ENCODE peak calls at places on chromosomes 6 and 20, in six cellular contexts. S is neural progenitor cell, J is GM23338, I is GM23248, E is MM.1S, G is SK-N-SH. V is an unnamed sample.

GRCh38 chr6:29763491-29764289 is 40.5 kb downstream of the HLA-F start:
- DNase-seq in S (no peak), G (no peak), E (no peak), J (no peak), I (peak; percentile 93), V (peak; percentile 73)

GRCh38 chr20:46173652-46174468 is 55.7 kb downstream of the CD40 start:
- DNase-seq in G (no peak), E (no peak), I (no peak), S (peak; percentile 29), J (peak; percentile 72), V (no peak)

GRCh38 chr6:3212261-3212660 is 15.2 kb downstream of the TUBB2B start:
- DNase-seq in I (no peak), G (no peak), S (no peak), J (no peak), E (no peak), V (no peak)

GRCh38 chr6:49923826-49924225 is 40.1 kb downstream of the DEFB114 start:
- DNase-seq in J (peak; percentile 77), E (no peak), I (no peak), G (no peak), S (peak; percentile 51), V (no peak)

GRCh38 chr6:139378226-139378625 is 3.8 kb upstream of the CITED2 start:
- DNase-seq in G (no peak), S (no peak), I (no peak), J (no peak), E (no peak), V (no peak)

GRCh38 chr6:3714768-3715167 is 36.7 kb downstream of the PXDC1 start:
- DNase-seq in E (no peak), S (no peak), I (no peak), G (no peak), J (no peak), V (no peak)

GRCh38 chr6:167680605-167681149 is 146.0 kb upstream of the AFDN start:
- DNase-seq in E (no peak), J (no peak), G (no peak), S (no peak), I (no peak), V (no peak)

GRCh38 chr6:166561766-166562165 is 24.7 kb downstream of the RAMACL start:
- DNase-seq in I (peak; percentile 91), G (no peak), E (no peak), J (no peak), S (no peak), V (no peak)

GRCh38 chr6:87968435-87969278 is 79.0 kb upstream of the SPACA1 start:
- DNase-seq in E (peak; percentile 35), S (peak; percentile 47), J (peak; percentile 55), I (peak; percentile 30), G (peak; percentile 30), V (peak; percentile 11)

GRCh38 chr6:166672146-166672545 is 45.1 kb upstream of the RPS6KA2 start:
- DNase-seq in S (no peak), J (no peak), I (no peak), E (no peak), G (peak; percentile 42), V (no peak)

GRCh38 chr6:110067837-110068591 is 89.9 kb downstream of the GPR6 start:
- DNase-seq in I (no peak), G (no peak), J (no peak), E (no peak), S (peak; percentile 53), V (no peak)

GRCh38 chr20:24487648-24488047 is 18.2 kb downstream of the SYNDIG1 start:
- DNase-seq in E (no peak), J (no peak), G (no peak), I (no peak), S (no peak), V (no peak)

GRCh38 chr6:90131091-90131490 is 165.6 kb downstream of the BACH2 start:
- DNase-seq in J (no peak), S (no peak), I (peak; percentile 56), G (no peak), E (no peak), V (no peak)

GRCh38 chr6:35368038-35368887 is 25.9 kb downstream of the PPARD start:
- DNase-seq in J (no peak), G (no peak), I (peak; percentile 90), S (no peak), E (no peak), V (peak; percentile 64)

GRCh38 chr6:93376026-93376540 is 43.3 kb downstream of the EPHA7 start:
- DNase-seq in E (no peak), J (no peak), I (no peak), S (no peak), G (no peak), V (no peak)

GRCh38 chr6:45427632-45428031 is 49.9 kb upstream of the SUPT3H start:
- DNase-seq in J (no peak), G (no peak), I (peak; percentile 51), E (no peak), S (no peak), V (no peak)
- H3F3A ChIP-seq in J (no peaks in the 10 kb centered on the region), G (peaks cover 14% of the 10 kb centered on the region), I (peaks cover 5% of the 10 kb centered on the region), E (peaks cover 56% of the 10 kb centered on the region), S (peaks cover 5% of the 10 kb centered on the region), V (peaks cover 2% of the 10 kb centered on the region)

GRCh38 chr6:157550114-157550989 is 169.4 kb downstream of the ZDHHC14 start:
- DNase-seq in J (no peak), E (no peak), S (no peak), I (no peak), G (no peak), V (no peak)
- TF ChIP-seq EZH2phosphoT487 in J (no peak), E (no peak), S (no peak), I (no peak), G (no peak), V (no peak)

GRCh38 chr20:47974234-47974878 is 189.1 kb upstream of the SULF2 start:
- DNase-seq in E (no peak), S (no peak), I (no peak), J (no peak), G (no peak), V (no peak)
- H3F3A ChIP-seq in E (no peaks in the 10 kb centered on the region), S (peaks cover 6% of the 10 kb centered on the region), I (no peaks in the 10 kb centered on the region), J (no peaks in the 10 kb centered on the region), G (no peaks in the 10 kb centered on the region), V (no peaks in the 10 kb centered on the region)

GRCh38 chr6:107666084-107666981 is 157.8 kb downstream of the SCML4 start:
- DNase-seq in E (no peak), J (no peak), I (no peak), S (no peak), G (no peak), V (peak; percentile 78)

GRCh38 chr6:107667790-107668189 is 156.3 kb downstream of the SCML4 start:
- DNase-seq in G (no peak), J (no peak), I (no peak), S (no peak), E (no peak), V (no peak)

GRCh38 chr6:107670792-107671199 is 153.3 kb downstream of the SCML4 start:
- DNase-seq in I (peak; percentile 56), S (peak; percentile 30), G (peak; percentile 87), E (no peak), J (peak; percentile 60), V (peak; percentile 32)

GRCh38 chr6:107665386-107665785 is 158.7 kb downstream of the SCML4 start:
- DNase-seq in G (no peak), J (no peak), S (no peak), E (no peak), I (peak; percentile 69), V (peak; percentile 50)

DNA sequence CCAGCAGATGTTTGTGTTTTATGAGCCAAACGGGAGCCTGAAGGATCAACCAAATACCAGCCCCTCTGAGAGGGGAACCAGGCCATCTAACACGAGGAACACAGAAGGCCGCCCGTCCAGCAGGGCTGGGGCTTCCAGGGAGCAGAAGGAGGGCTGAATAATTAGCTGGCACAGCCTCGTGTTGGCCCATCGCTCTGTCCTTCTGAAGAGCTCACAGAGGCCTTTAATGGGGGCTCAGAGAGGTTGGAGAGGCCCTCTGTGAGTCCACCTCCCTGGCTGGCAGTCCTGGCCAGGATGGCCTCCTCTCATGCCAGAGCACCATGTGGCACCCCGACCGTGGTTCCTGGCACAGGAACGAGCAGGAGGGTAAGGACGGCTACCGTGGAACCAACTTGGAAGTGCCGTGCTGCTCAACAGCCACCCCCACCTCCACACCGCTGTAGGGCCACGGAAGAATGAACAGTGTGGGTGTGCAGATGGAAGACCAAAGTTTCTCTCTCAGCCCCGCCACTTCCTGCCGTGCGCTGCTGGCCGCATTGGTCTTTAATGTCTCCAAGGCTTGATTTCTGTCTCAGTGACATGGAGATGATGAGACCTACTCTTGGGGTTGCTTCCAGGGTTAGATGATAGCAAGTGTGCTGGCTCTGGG is 155.2 kb downstream of the SCML4 start:
- DNase-seq in J (no peak), S (no peak), I (no peak), G (no peak), E (no peak), V (no peak)
- TF ChIP-seq EZH2phosphoT487 in J (no peak), S (no peak), I (no peak), G (no peak), E (no peak), V (no peak)

DNA sequence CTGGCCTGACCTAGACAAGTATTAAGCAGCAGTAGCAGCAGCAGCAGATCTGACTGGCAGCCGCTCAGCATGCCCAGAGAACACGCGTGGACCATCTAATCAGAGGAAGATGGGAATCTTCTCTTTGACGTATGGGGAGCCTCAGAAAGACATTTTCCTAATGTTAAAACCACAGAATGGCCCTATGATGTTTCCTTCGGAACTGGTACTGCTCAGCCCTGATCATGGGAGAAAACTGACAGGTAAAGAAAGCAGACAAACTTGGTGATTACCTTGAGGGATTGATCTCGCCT is 6.2 kb downstream of the PSMA7 start:
- DNase-seq in E (no peak), G (no peak), J (no peak), I (no peak), S (no peak), V (no peak)
- H3F3A ChIP-seq in E (peaks cover 35% of the 10 kb centered on the region), G (peaks cover 37% of the 10 kb centered on the region), J (peaks cover 35% of the 10 kb centered on the region), I (peaks cover 62% of the 10 kb centered on the region), S (peaks cover 60% of the 10 kb centered on the region), V (no peaks in the 10 kb centered on the region)

GRCh38 chr6:20159098-20159497 is 53.2 kb downstream of the MBOAT1 start:
- DNase-seq in G (no peak), I (no peak), S (no peak), E (no peak), J (no peak), V (no peak)

GRCh38 chr6:20159781-20160540 is 52.3 kb downstream of the MBOAT1 start:
- DNase-seq in J (no peak), S (no peak), E (no peak), G (no peak), I (peak; percentile 44), V (no peak)

GRCh38 chr6:20160541-20161283 is 51.6 kb downstream of the MBOAT1 start:
- DNase-seq in G (no peak), E (no peak), S (no peak), J (peak; percentile 4), I (no peak), V (no peak)

GRCh38 chr6:20166226-20166625 is 46.0 kb downstream of the MBOAT1 start:
- DNase-seq in S (no peak), G (no peak), E (no peak), I (no peak), J (no peak), V (no peak)

DNA sequence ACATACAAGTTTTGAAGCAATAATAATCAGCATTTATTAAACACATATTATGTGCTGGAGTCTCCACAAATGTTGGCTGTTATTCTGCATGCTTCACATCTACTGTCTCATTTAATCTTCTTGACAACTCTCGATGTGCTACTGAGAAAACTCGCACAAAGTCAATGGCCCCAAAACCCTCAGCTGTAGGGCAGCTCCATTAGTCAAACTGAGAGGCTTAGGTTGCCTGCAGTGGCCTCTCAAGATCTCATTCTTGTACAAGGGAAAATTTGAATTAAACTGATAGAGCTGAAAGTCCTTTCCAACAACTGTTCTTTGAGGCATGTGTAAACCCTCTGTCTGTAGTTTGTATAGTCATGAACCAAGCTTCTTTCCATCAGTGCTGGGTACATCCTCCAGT is 49.8 kb downstream of the MBOAT1 start:
- DNase-seq in J (no peak), S (no peak), I (no peak), G (no peak), E (no peak), V (no peak)
- TF ChIP-seq EZH2phosphoT487 in J (no peak), S (no peak), I (no peak), G (no peak), E (no peak), V (no peak)

GRCh38 chr6:119313937-119314893 is 35.3 kb downstream of the MAN1A1 start:
- DNase-seq in G (no peak), S (no peak), I (no peak), J (no peak), E (no peak), V (no peak)
- H3F3A ChIP-seq in G (peaks cover 8% of the 10 kb centered on the region), S (no peaks in the 10 kb centered on the region), I (no peaks in the 10 kb centered on the region), J (no peaks in the 10 kb centered on the region), E (no peaks in the 10 kb centered on the region), V (no peaks in the 10 kb centered on the region)